ENCODE peak calls at places on chromosomes 12 and 14, in six cellular contexts. I is A549, Y is HEK293T, G is GM12878, E is K562, M is HepG2. J is an unnamed sample.

GRCh38 chr12:122656298-122656697 is 46.9 kb downstream of the HCAR2 start:
- DNase-seq in I (no peak), Y (no peak), G (no peak), E (no peak), M (no peak), J (no peak)

GRCh38 chr12:92654929-92655328 is 47.9 kb upstream of the PLEKHG7 start:
- DNase-seq in I (no peak), Y (no peak), G (no peak), E (no peak), M (no peak), J (peak)

GRCh38 chr14:30610719-30611388 is 11.3 kb upstream of the SCFD1 start:
- DNase-seq in I (peak), Y (peak), G (no peak), E (peak), M (peak), J (peak)

GRCh38 chr14:37545174-37545573 is 49.9 kb downstream of the FOXA1 start:
- DNase-seq in I (no peak), Y (no peak), G (no peak), E (no peak), M (no peak), J (peak)

GRCh38 chr14:29799718-29800117 is 127.9 kb downstream of the PRKD1 start:
- DNase-seq in I (no peak), Y (no peak), G (peak), E (no peak), M (no peak), J (no peak)

GRCh38 chr12:131927110-131928079 is 1.7 kb upstream of the PUS1 start:
- DNase-seq in I (no peak), Y (no peak), G (no peak), E (no peak), M (no peak), J (no peak)

GRCh38 chr12:10409387-10409786 is at the start of gene KLRC4:
- DNase-seq in I (no peak), Y (no peak), G (no peak), E (no peak), M (no peak), J (peak)

GRCh38 chr12:107523760-107524558 is 161.6 kb upstream of the PWP1 start:
- DNase-seq in I (no peak), Y (no peak), G (no peak), E (no peak), M (peak), J (no peak)

GRCh38 chr14:92568621-92569479 is 55.3 kb downstream of the RIN3 start:
- DNase-seq in I (no peak), Y (no peak), G (peak), E (no peak), M (no peak), J (no peak)

GRCh38 chr12:124588689-124589318 is 21.4 kb upstream of the NCOR2 start:
- DNase-seq in I (no peak), Y (no peak), G (no peak), E (no peak), M (no peak), J (peak)

GRCh38 chr14:96363751-96364336 is 518 bp downstream of the GSKIP start:
- DNase-seq in I (peak), Y (peak), G (no peak), E (peak), M (peak), J (peak)

GRCh38 chr12:99810718-99811593 is 163.4 kb downstream of the GARIN6 start:
- DNase-seq in I (peak), Y (no peak), G (no peak), E (no peak), M (peak), J (peak)

GRCh38 chr12:75725505-75726120 is 214.2 kb upstream of the KRR1 start:
- DNase-seq in I (peak), Y (peak), G (no peak), E (no peak), M (no peak), J (peak)

GRCh38 chr14:55073856-55074255 is 22.4 kb downstream of the MAPK1IP1L start:
- DNase-seq in I (no peak), Y (no peak), G (no peak), E (no peak), M (no peak), J (peak)

GRCh38 chr12:70049596-70050360 is 193.5 kb upstream of the CNOT2 start:
- DNase-seq in I (no peak), Y (no peak), G (peak), E (no peak), M (no peak), J (no peak)

GRCh38 chr14:102316048-102316745 is 3.3 kb upstream of the ZNF839 start:
- DNase-seq in I (no peak), Y (no peak), G (no peak), E (no peak), M (peak), J (peak)

GRCh38 chr14:104770851-104771272 is 17.9 kb downstream of the SIVA1 start:
- DNase-seq in I (no peak), Y (no peak), G (no peak), E (no peak), M (no peak), J (no peak)

GRCh38 chr12:12749433-12749832 is 32.3 kb downstream of the CDKN1B start:
- DNase-seq in I (no peak), Y (no peak), G (no peak), E (no peak), M (peak), J (no peak)

GRCh38 chr12:47652491-47653234 is 53.2 kb downstream of the RPAP3 start:
- DNase-seq in I (no peak), Y (no peak), G (no peak), E (no peak), M (peak), J (no peak)

GRCh38 chr14:34355584-34356266 is 106.3 kb downstream of the SPTSSA start:
- DNase-seq in I (no peak), Y (no peak), G (no peak), E (no peak), M (peak), J (peak)

GRCh38 chr14:105063041-105063440 is 2.2 kb downstream of the GPR132 start:
- DNase-seq in I (no peak), Y (no peak), G (no peak), E (no peak), M (no peak), J (no peak)

GRCh38 chr14:92759679-92760523 is 11.5 kb upstream of the LGMN start:
- DNase-seq in I (no peak), Y (no peak), G (peak), E (no peak), M (no peak), J (no peak)

GRCh38 chr14:100537701-100538565 is 49.3 kb downstream of the BEGAIN start:
- DNase-seq in I (no peak), Y (no peak), G (no peak), E (no peak), M (no peak), J (no peak)
- TF ChIP-seq BHLHE40 in I (no peak), Y (no peak), G (no peak), E (no peak), M (no peak), J (no peak)

DNA sequence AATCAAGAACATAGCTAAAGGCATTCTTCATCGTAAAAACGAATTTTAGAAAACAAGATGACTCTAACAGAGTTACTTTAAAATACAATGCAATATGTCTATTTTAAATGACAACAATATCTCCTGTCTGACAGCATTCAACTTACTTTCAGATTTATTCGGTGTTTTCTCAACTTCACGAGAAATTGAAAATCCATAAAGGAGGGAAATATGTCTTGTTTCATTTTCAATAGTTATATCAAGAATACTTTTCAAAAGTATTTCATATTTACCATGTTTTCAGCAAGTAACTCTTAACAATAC is 254.8 kb downstream of the DAD1 start:
- DNase-seq in I (no peak), Y (no peak), G (no peak), E (no peak), M (no peak), J (no peak)
- TF ChIP-seq BHLHE40 in I (no peak), Y (no peak), G (no peak), E (no peak), M (no peak), J (no peak)

DNA sequence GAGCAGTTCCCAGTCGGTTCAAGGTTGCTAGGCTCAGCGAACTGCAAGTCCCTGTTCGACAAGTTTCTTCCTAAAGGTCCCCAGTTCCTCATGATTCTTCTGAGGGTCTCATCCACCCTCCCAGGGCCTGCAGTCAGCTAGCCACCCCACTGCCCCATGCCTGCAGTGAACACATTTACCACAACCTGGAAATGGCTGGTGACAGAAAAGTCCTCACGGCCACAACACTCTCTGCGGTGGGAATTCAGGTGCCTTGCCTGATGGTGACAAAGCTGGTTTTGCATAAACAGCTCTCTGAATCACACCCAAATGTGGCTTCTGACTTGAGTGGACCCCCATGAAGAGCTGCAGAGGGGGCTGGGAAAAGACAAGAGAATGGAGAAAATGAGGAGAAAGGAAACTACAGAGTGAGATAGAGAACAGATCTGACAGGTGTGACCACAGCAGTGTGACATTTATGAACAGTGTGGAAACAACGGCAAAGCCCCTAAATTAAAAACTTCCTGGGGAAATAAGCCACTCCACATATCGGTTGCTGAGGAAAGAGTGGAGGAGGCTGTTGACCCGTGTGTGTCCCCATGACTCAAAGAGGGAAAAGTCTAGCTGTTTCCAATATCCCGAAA is 1.3 kb upstream of the CD27 start:
- DNase-seq in I (no peak), Y (no peak), G (no peak), E (no peak), M (no peak), J (no peak)
- TF ChIP-seq BHLHE40 in I (no peak), Y (no peak), G (peak), E (no peak), M (no peak), J (no peak)

DNA sequence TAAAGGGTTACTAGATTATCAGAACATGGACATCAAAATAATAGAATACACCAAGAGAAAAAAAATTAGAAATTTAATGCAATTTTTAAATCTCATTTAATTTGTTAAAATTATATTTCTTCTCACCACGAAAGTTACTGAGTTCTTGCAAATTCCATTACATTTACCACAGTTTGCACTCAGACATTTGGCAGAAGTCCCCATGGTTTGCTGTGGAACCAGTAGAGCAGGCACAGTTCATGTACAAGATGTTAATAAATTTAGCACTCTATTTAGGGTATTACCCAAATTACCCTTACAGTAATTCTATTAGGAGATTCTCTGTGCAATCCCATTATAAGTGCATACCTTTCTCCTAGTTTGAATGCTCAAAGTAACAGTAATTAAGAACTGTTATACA is 9.7 kb downstream of the SCN8A start:
- DNase-seq in I (no peak), Y (no peak), G (no peak), E (no peak), M (no peak), J (no peak)
- TF ChIP-seq BHLHE40 in I (no peak), Y (no peak), G (no peak), E (no peak), M (no peak), J (no peak)

GRCh38 chr14:63891148-63891964 is 38.6 kb downstream of the SYNE2 start:
- DNase-seq in I (no peak), Y (no peak), G (no peak), E (no peak), M (no peak), J (no peak)
- TF ChIP-seq BHLHE40 in I (no peak), Y (no peak), G (no peak), E (no peak), M (no peak), J (no peak)

GRCh38 chr12:45214739-45215418 is 1.0 kb upstream of the ANO6 start:
- DNase-seq in I (no peak), Y (no peak), G (no peak), E (no peak), M (no peak), J (peak)
- TF ChIP-seq BHLHE40 in I (no peak), Y (no peak), G (no peak), E (no peak), M (no peak), J (no peak)